ENCODE peak calls at places on chromosomes 5 and 9, in seven cellular contexts. One of them, this sample, is unnamed.

GRCh38 chr5:57538341-57538955 is 55.8 kb upstream of the ACTBL2 start:
- DNase-seq in aorta: no peak
- DNase-seq in foreskin melanocyte: peak; percentile 82
- DNase-seq in esophagus squamous epithelium: no peak
- DNase-seq in RWPE1: peak; percentile 68
- DNase-seq in activated naive CD8-positive, alpha-beta T cell treated with anti-CD3 and anti-CD28 coated beads, Interleukin-2, amount 50 U/mL, for 16 hours: no peak
- DNase-seq in AG04450: peak; percentile 37
- DNase-seq in this sample: peak; percentile 71

GRCh38 chr5:180294913-180295555 is 3.2 kb upstream of the MAPK9 start:
- DNase-seq in aorta: no peak
- DNase-seq in foreskin melanocyte: no peak
- DNase-seq in esophagus squamous epithelium: no peak
- DNase-seq in RWPE1: no peak
- DNase-seq in activated naive CD8-positive, alpha-beta T cell treated with anti-CD3 and anti-CD28 coated beads, Interleukin-2, amount 50 U/mL, for 16 hours: no peak
- DNase-seq in AG04450: no peak
- DNase-seq in this sample: no peak

GRCh38 chr5:173896631-173897030 is 8.5 kb downstream of the CPEB4 start:
- DNase-seq in aorta: no peak
- DNase-seq in foreskin melanocyte: no peak
- DNase-seq in esophagus squamous epithelium: no peak
- DNase-seq in RWPE1: no peak
- DNase-seq in activated naive CD8-positive, alpha-beta T cell treated with anti-CD3 and anti-CD28 coated beads, Interleukin-2, amount 50 U/mL, for 16 hours: no peak
- DNase-seq in AG04450: no peak
- DNase-seq in this sample: no peak

GRCh38 chr5:164233796-164234195 is 728.4 kb downstream of the MAT2B start:
- DNase-seq in aorta: no peak
- DNase-seq in foreskin melanocyte: no peak
- DNase-seq in esophagus squamous epithelium: no peak
- DNase-seq in RWPE1: peak; percentile 9
- DNase-seq in activated naive CD8-positive, alpha-beta T cell treated with anti-CD3 and anti-CD28 coated beads, Interleukin-2, amount 50 U/mL, for 16 hours: no peak
- DNase-seq in AG04450: no peak
- DNase-seq in this sample: no peak

GRCh38 chr9:27073841-27074728 is 34.9 kb upstream of the TEK start:
- DNase-seq in aorta: no peak
- DNase-seq in foreskin melanocyte: no peak
- DNase-seq in esophagus squamous epithelium: no peak
- DNase-seq in RWPE1: no peak
- DNase-seq in activated naive CD8-positive, alpha-beta T cell treated with anti-CD3 and anti-CD28 coated beads, Interleukin-2, amount 50 U/mL, for 16 hours: no peak
- DNase-seq in AG04450: no peak
- DNase-seq in this sample: no peak

GRCh38 chr5:19891658-19892057 is 96.3 kb downstream of the CDH18 start:
- DNase-seq in aorta: no peak
- DNase-seq in foreskin melanocyte: no peak
- DNase-seq in esophagus squamous epithelium: no peak
- DNase-seq in RWPE1: peak; percentile 78
- DNase-seq in activated naive CD8-positive, alpha-beta T cell treated with anti-CD3 and anti-CD28 coated beads, Interleukin-2, amount 50 U/mL, for 16 hours: no peak
- DNase-seq in AG04450: peak; percentile 21
- DNase-seq in this sample: peak; percentile 0

GRCh38 chr5:78527054-78527884 is 121.3 kb downstream of the LHFPL2 start:
- DNase-seq in aorta: no peak
- DNase-seq in foreskin melanocyte: peak; percentile 85
- DNase-seq in esophagus squamous epithelium: no peak
- DNase-seq in RWPE1: peak; percentile 85
- DNase-seq in activated naive CD8-positive, alpha-beta T cell treated with anti-CD3 and anti-CD28 coated beads, Interleukin-2, amount 50 U/mL, for 16 hours: no peak
- DNase-seq in AG04450: no peak
- DNase-seq in this sample: peak; percentile 33

GRCh38 chr9:70257991-70258691 is 637 bp upstream of the SMC5 start:
- DNase-seq in aorta: peak; percentile 80
- DNase-seq in foreskin melanocyte: peak; percentile 45
- DNase-seq in esophagus squamous epithelium: no peak
- DNase-seq in RWPE1: peak; percentile 67
- DNase-seq in activated naive CD8-positive, alpha-beta T cell treated with anti-CD3 and anti-CD28 coated beads, Interleukin-2, amount 50 U/mL, for 16 hours: no peak
- DNase-seq in AG04450: peak; percentile 18
- DNase-seq in this sample: peak; percentile 37

GRCh38 chr9:127033784-127034183 is 88.7 kb downstream of the ANGPTL2 start:
- DNase-seq in aorta: no peak
- DNase-seq in foreskin melanocyte: no peak
- DNase-seq in esophagus squamous epithelium: no peak
- DNase-seq in RWPE1: no peak
- DNase-seq in activated naive CD8-positive, alpha-beta T cell treated with anti-CD3 and anti-CD28 coated beads, Interleukin-2, amount 50 U/mL, for 16 hours: no peak
- DNase-seq in AG04450: no peak
- DNase-seq in this sample: no peak

GRCh38 chr5:10229306-10230048 is 20.2 kb downstream of the ATPSCKMT start:
- DNase-seq in aorta: no peak
- DNase-seq in foreskin melanocyte: no peak
- DNase-seq in esophagus squamous epithelium: no peak
- DNase-seq in RWPE1: no peak
- DNase-seq in activated naive CD8-positive, alpha-beta T cell treated with anti-CD3 and anti-CD28 coated beads, Interleukin-2, amount 50 U/mL, for 16 hours: no peak
- DNase-seq in AG04450: no peak
- DNase-seq in this sample: no peak

GRCh38 chr5:98111686-98112085 is 661.8 kb upstream of the RGMB start:
- DNase-seq in aorta: no peak
- DNase-seq in foreskin melanocyte: no peak
- DNase-seq in esophagus squamous epithelium: no peak
- DNase-seq in RWPE1: no peak
- DNase-seq in activated naive CD8-positive, alpha-beta T cell treated with anti-CD3 and anti-CD28 coated beads, Interleukin-2, amount 50 U/mL, for 16 hours: no peak
- DNase-seq in AG04450: no peak
- DNase-seq in this sample: no peak